ENCODE peak calls at places on chromosomes 2 and 18, in four cellular contexts. J is GM12878, A is HepG2, U is K562. K is an unnamed sample.

GRCh38 chr2:98656800-98657199 is 48.4 kb downstream of the UNC50 start:
- DNase-seq in J (no peak), A (no peak), U (no peak), K (no peak)

GRCh38 chr2:20106746-20107145 is 55.3 kb upstream of the LAPTM4A start:
- DNase-seq in J (no peak), A (no peak), U (no peak), K (no peak)

GRCh38 chr2:207603486-207603885 is 21.7 kb downstream of the METTL21A start:
- DNase-seq in J (no peak), A (no peak), U (no peak), K (no peak)

GRCh38 chr2:109611467-109612095 is 2.2 kb downstream of the SEPTIN10 start:
- DNase-seq in J (no peak), A (peak), U (no peak), K (no peak)

GRCh38 chr2:180125245-180125962 is 118.3 kb upstream of the CWC22 start:
- DNase-seq in J (peak), A (peak), U (peak), K (peak)

GRCh38 chr2:131034122-131035051 is 58.9 kb downstream of the FAM168B start:
- DNase-seq in J (no peak), A (no peak), U (no peak), K (peak)

GRCh38 chr2:230695551-230695950 is 17.1 kb upstream of the CAB39 start:
- DNase-seq in J (no peak), A (no peak), U (no peak), K (no peak)

GRCh38 chr18:57649536-57650495 is 28.2 kb upstream of the NARS1 start:
- DNase-seq in J (peak), A (no peak), U (no peak), K (no peak)

GRCh38 chr2:27407798-27408491 is 1.4 kb downstream of the PPM1G start:
- DNase-seq in J (no peak), A (peak), U (peak), K (peak)

GRCh38 chr2:237885931-237886701 is 26.7 kb downstream of the RAMP1 start:
- DNase-seq in J (no peak), A (no peak), U (no peak), K (no peak)

GRCh38 chr18:12308386-12309100 is 502 bp downstream of the TUBB6 start:
- DNase-seq in J (no peak), A (peak), U (peak), K (peak)

GRCh38 chr18:44586782-44587524 is 93.7 kb upstream of the SETBP1 start:
- DNase-seq in J (no peak), A (no peak), U (no peak), K (no peak)

GRCh38 chr2:26591619-26592505 is 49.3 kb downstream of the CIB4 start:
- DNase-seq in J (no peak), A (no peak), U (no peak), K (no peak)

GRCh38 chr2:33729353-33729752 is 130.3 kb upstream of the FAM98A start:
- DNase-seq in J (no peak), A (no peak), U (no peak), K (no peak)

GRCh38 chr2:77144772-77145171 is 377.4 kb downstream of the LRRTM4 start:
- DNase-seq in J (no peak), A (no peak), U (no peak), K (no peak)

GRCh38 chr2:47016172-47016913 is 100.7 kb upstream of the MCFD2 start:
- DNase-seq in J (no peak), A (no peak), U (peak), K (peak)

GRCh38 chr2:81528852-81529480 is 1224.4 kb upstream of the LRRTM1 start:
- DNase-seq in J (peak), A (no peak), U (no peak), K (no peak)

GRCh38 chr2:213763358-213763757 is 479.1 kb downstream of the SPAG16 start:
- DNase-seq in J (no peak), A (no peak), U (no peak), K (no peak)

GRCh38 chr18:39624934-39625333 is 2059.3 kb upstream of the CELF4 start:
- DNase-seq in J (no peak), A (no peak), U (no peak), K (no peak)

GRCh38 chr18:25341861-25342260 is 10.1 kb downstream of the ZNF521 start:
- DNase-seq in J (no peak), A (no peak), U (no peak), K (no peak)

GRCh38 chr2:126244937-126245336 is 411.0 kb upstream of the GYPC start:
- DNase-seq in J (peak), A (peak), U (peak), K (peak)

GRCh38 chr2:237525559-237526157 is 38.6 kb downstream of the MLPH start:
- DNase-seq in J (no peak), A (no peak), U (no peak), K (no peak)

GRCh38 chr18:55214969-55215368 is 255.7 kb upstream of the CCDC68 start:
- DNase-seq in J (no peak), A (no peak), U (no peak), K (no peak)

GRCh38 chr18:79949571-79950439 is 1.6 kb downstream of the SLC66A2 start:
- DNase-seq in J (no peak), A (no peak), U (no peak), K (no peak)

GRCh38 chr2:27080603-27080938 is 2.2 kb downstream of the EMILIN1 start:
- DNase-seq in J (no peak), A (no peak), U (no peak), K (no peak)

GRCh38 chr2:174342600-174343342 is 8.0 kb downstream of the SP9 start:
- DNase-seq in J (no peak), A (no peak), U (no peak), K (no peak)

GRCh38 chr2:84959494-84960156 is 11.3 kb upstream of the KCMF1 start:
- DNase-seq in J (no peak), A (no peak), U (no peak), K (no peak)

GRCh38 chr2:133753665-133754064 is 185.4 kb upstream of the NCKAP5 start:
- DNase-seq in J (no peak), A (no peak), U (peak), K (no peak)

GRCh38 chr2:133756833-133757232 is 188.6 kb upstream of the NCKAP5 start:
- DNase-seq in J (no peak), A (no peak), U (no peak), K (no peak)

GRCh38 chr2:133760366-133760765 is 192.1 kb upstream of the NCKAP5 start:
- DNase-seq in J (no peak), A (no peak), U (no peak), K (no peak)

DNA sequence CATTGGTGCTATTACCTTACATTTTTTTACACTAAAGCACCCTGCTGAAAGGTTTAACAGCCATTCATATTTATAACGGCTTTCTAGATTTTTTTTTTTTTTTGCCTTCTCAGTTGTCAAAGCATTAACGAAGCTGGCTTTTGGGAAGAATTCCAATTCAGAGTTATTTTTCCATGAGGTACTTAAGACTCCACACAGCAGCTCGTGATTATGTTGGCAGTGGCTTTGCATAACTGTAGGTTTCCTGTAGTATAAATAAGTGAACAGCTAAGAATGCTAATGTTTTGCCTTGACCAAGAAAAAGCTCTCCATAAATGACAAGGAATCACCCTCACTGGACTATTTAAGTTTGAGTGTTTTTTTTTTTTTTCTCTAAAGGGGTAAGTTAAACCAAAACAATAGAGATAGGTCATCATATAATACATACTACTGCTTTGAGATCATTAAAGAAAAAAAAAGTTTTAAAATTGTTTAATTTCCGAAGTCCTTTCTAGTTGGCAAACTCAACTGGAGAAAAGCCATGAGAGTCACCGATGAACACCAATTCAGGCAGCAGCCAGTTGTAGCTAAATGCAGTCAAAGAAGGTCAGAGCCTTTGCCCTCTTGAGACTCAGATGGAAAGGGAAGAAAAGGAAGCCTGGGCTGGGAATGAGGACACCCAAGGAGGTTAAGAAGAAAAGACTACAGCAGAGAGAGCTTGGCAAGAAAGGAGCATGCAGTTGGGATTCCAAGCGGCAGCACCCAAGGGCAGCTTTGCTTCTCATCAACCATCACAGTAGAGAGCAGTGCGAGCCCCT is 187.4 kb upstream of the NCKAP5 start:
- DNase-seq in J (no peak), A (no peak), U (no peak), K (no peak)
- TF ChIP-seq FOXK2 in J (no peak), A (no peak), U (no peak), K (no peak)

GRCh38 chr2:58904091-58904490 is 663.0 kb upstream of the FANCL start:
- DNase-seq in J (no peak), A (no peak), U (no peak), K (no peak)

GRCh38 chr2:58900664-58901063 is 659.5 kb upstream of the FANCL start:
- DNase-seq in J (no peak), A (no peak), U (no peak), K (no peak)

GRCh38 chr2:58906151-58906645 is 665.1 kb upstream of the FANCL start:
- DNase-seq in J (no peak), A (no peak), U (no peak), K (no peak)

GRCh38 chr2:58899692-58900091 is 658.6 kb upstream of the FANCL start:
- DNase-seq in J (no peak), A (no peak), U (no peak), K (no peak)

DNA sequence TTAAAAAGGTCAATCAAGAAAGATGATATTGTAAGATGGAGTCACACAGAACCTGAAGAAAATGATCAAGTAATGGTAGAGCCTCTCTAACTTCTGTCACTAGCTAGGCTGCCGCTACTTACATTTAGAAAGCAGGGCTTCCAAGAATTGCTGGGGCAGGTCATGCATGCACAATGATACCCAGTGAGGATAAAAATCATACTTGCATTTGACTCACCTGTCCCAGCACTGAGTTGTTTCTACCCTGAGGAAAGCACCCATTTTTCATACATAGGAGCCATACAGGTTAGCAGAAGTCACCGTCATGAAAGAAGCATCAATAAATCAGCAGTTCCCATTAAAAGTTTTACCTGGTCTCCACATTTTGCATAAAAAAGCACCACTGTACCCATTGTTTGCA is 662.3 kb upstream of the FANCL start:
- DNase-seq in J (no peak), A (no peak), U (no peak), K (no peak)
- TF ChIP-seq FOXK2 in J (no peak), A (no peak), U (no peak), K (no peak)

GRCh38 chr2:152961376-152961775 is 243.0 kb downstream of the ARL6IP6 start:
- DNase-seq in J (no peak), A (no peak), U (no peak), K (no peak)

DNA sequence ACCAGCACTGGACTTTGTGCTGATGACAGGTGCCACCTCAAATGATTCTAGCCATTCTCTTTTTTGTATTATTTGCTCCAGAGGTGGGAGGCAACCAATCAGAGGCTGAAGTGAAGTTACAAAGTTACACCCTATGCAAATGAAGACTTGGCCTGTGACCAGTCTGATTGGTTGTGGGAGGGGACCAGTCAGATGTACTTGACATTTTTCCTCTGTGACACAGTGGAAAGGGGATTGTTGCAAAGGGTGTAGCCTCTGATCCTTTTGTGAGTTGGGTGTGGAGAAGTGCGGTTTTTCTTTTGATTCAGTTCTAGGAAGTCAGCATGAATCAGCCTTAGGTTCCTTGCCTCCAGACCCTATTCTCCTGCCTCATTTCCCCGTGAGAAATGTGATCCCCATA is 244.0 kb downstream of the ARL6IP6 start:
- DNase-seq in J (no peak), A (no peak), U (no peak), K (no peak)
- TF ChIP-seq FOXK2 in J (no peak), A (no peak), U (no peak), K (no peak)

GRCh38 chr2:43070676-43071491 is 155.5 kb downstream of the ZFP36L2 start:
- DNase-seq in J (no peak), A (peak), U (no peak), K (no peak)
- TF ChIP-seq FOXK2 in J (no peak), A (no peak), U (no peak), K (no peak)

DNA sequence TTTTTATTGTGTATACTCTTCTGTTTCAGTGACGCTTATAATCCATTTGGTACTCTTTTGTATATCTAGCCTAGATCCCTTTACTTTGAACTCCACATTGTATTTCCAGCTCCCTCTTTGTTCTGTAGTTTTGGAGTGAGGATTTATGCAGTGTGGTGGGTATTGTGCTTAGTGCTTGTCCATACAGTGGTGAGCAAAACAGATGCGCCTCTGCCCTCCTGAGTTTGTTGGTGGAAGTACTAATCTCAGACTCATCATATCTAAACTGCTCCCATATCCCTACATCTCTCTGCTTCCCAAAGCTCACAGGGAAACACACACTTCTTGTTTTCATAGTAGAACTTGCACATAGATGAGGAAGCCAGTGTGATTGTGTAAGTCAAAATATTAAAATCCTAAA is 12.1 kb downstream of the PTCD3 start:
- DNase-seq in J (no peak), A (no peak), U (no peak), K (no peak)
- TF ChIP-seq FOXK2 in J (no peak), A (no peak), U (no peak), K (no peak)

GRCh38 chr2:217743407-217743806 is 259.4 kb downstream of the TNS1 start:
- DNase-seq in J (no peak), A (no peak), U (no peak), K (no peak)

GRCh38 chr2:217746741-217747287 is 256.0 kb downstream of the TNS1 start:
- DNase-seq in J (no peak), A (no peak), U (no peak), K (no peak)

GRCh38 chr2:217742837-217743236 is 260.0 kb downstream of the TNS1 start:
- DNase-seq in J (no peak), A (no peak), U (no peak), K (no peak)

GRCh38 chr2:217742276-217742675 is 260.5 kb downstream of the TNS1 start:
- DNase-seq in J (no peak), A (no peak), U (no peak), K (no peak)

DNA sequence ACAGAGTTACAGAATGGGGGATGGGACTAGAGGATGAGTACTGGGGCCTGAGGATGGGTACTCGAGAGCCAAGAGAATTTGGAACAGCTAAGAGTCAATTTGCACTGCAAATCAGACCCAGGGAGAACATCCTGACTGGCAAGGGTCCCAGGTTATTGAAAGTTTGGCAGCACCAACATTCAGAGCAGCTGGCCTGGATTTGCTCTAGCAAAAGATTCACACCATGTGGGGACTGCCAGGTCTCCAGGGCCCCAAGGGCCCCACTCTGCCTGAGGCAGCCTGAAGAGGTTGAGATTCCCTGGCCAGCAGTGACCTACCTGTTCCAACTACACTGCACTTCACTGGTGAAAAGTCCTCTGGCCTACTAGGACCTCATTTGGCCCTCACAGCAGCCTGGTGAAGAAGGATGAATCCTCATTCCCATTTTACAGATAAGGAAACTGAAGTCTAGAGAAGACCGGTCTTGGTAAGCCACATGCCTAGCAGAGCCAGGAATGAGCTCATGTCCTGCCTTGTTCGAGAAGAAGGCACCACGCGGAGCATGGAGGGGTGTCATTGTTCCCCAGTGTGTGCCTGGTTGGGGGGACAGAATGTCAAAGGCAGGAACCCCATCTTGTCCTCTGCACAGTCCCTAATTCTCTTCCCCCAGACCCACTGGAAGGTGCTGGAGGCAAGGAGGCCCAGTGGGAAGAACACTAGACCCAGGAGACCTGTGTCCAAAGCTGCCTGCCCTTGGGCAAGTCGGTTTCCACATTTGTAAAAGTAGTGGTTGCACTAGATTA is 258.6 kb downstream of the TNS1 start:
- DNase-seq in J (no peak), A (no peak), U (no peak), K (no peak)
- TF ChIP-seq FOXK2 in J (no peak), A (no peak), U (no peak), K (no peak)